ENCODE peak calls at places on chromosome 17, in seven cellular contexts. Q is HFF-Myc, J is cardiac fibroblast, F is IMR-90, M is suprapubic skin, W is fibroblast of mammary gland, N is spleen. S is an unnamed sample.

GRCh38 chr17:30808785-30809286 is 15.7 kb downstream of the CRLF3 start:
- DNase-seq in J (no peak), M (no peak), Q (no peak), F (no peak), N (no peak), W (no peak), S (no peak)

GRCh38 chr17:37830151-37830993 is 85.5 kb upstream of the HNF1B start:
- DNase-seq in F (no peak), M (no peak), Q (no peak), W (no peak), N (no peak), J (no peak), S (no peak)

GRCh38 chr17:28173801-28174200 is 131.3 kb downstream of the NLK start:
- DNase-seq in N (no peak), W (no peak), J (peak; percentile 57), Q (no peak), F (no peak), M (no peak), S (no peak)

GRCh38 chr17:30296499-30297038 is 4.8 kb upstream of the BLMH start:
- DNase-seq in N (no peak), J (no peak), F (no peak), W (no peak), M (no peak), Q (no peak), S (no peak)

GRCh38 chr17:83019376-83019775 is 60.0 kb upstream of the METRNL start:
- DNase-seq in J (no peak), W (no peak), N (no peak), Q (no peak), F (no peak), M (no peak), S (no peak)

GRCh38 chr17:14019186-14019956 is 49.9 kb upstream of the COX10 start:
- DNase-seq in Q (no peak), W (peak; percentile 72), J (peak; percentile 57), N (no peak), F (peak; percentile 57), M (no peak), S (no peak)

GRCh38 chr17:64780096-64781012 is 118.2 kb upstream of the SMURF2 start:
- DNase-seq in Q (no peak), F (no peak), N (peak; percentile 92), M (peak; percentile 85), J (no peak), W (no peak), S (no peak)

GRCh38 chr17:62581769-62582168 is 45.7 kb upstream of the MRC2 start:
- DNase-seq in W (peak; percentile 47), J (no peak), N (no peak), M (no peak), Q (no peak), F (no peak), S (no peak)

GRCh38 chr17:80870401-80870800 is 121.2 kb upstream of the CHMP6 start:
- DNase-seq in M (no peak), W (no peak), J (no peak), Q (no peak), N (peak; percentile 40), F (no peak), S (no peak)

GRCh38 chr17:80992948-80993624 is 1.4 kb downstream of the CHMP6 start:
- DNase-seq in M (no peak), W (no peak), F (no peak), N (peak; percentile 73), J (no peak), Q (no peak), S (no peak)

GRCh38 chr17:6551909-6552768 is 4.2 kb downstream of the PITPNM3 start:
- DNase-seq in N (no peak), J (peak; percentile 30), Q (no peak), M (no peak), F (no peak), W (no peak), S (no peak)

GRCh38 chr17:6654816-6655731 is 3.5 kb downstream of the C17orf100 start:
- DNase-seq in N (peak; percentile 78), J (no peak), F (no peak), W (no peak), Q (no peak), M (no peak), S (no peak)

GRCh38 chr17:19002805-19003542 is 1.6 kb downstream of the FAM83G start:
- DNase-seq in W (peak; percentile 30), N (no peak), F (peak; percentile 54), J (peak; percentile 38), M (no peak), Q (no peak), S (no peak)

GRCh38 chr17:7173687-7174602 is 5.2 kb downstream of the ASGR1 start:
- DNase-seq in J (peak; percentile 34), Q (no peak), W (peak; percentile 38), F (no peak), M (no peak), N (peak; percentile 85), S (no peak)

GRCh38 chr17:69326302-69327059 is 452 bp downstream of the ABCA5 start:
- DNase-seq in J (peak; percentile 33), F (peak; percentile 26), W (peak; percentile 28), N (no peak), M (peak; percentile 78), Q (no peak), S (no peak)

GRCh38 chr17:32116937-32117336 is 25.4 kb upstream of the RHOT1 start:
- DNase-seq in W (no peak), N (no peak), J (no peak), F (no peak), Q (no peak), M (no peak), S (no peak)

GRCh38 chr17:32114536-32114935 is 27.8 kb upstream of the RHOT1 start:
- DNase-seq in Q (no peak), N (no peak), M (no peak), W (no peak), F (no peak), J (no peak), S (no peak)

GRCh38 chr17:32112416-32112815 is 29.9 kb upstream of the RHOT1 start:
- DNase-seq in J (no peak), N (no peak), M (no peak), F (no peak), W (no peak), Q (no peak), S (peak; percentile 44)

GRCh38 chr17:32110596-32110995 is 31.7 kb upstream of the RHOT1 start:
- DNase-seq in W (no peak), J (no peak), N (no peak), F (no peak), M (no peak), Q (no peak), S (peak; percentile 79)

GRCh38 chr17:32111141-32111771 is 31.0 kb upstream of the RHOT1 start:
- DNase-seq in J (peak; percentile 68), Q (peak; percentile 46), F (peak; percentile 68), W (peak; percentile 57), M (no peak), N (no peak), S (peak; percentile 75)
- H3K4me3 ChIP-seq in J (no peak overlapping the region), Q (no peak overlapping the region), F (no peak overlapping the region), W (no peak overlapping the region), M (no peak overlapping the region), N (no peak overlapping the region), S (no peak overlapping the region)

GRCh38 chr17:11979795-11980194 is 17.5 kb downstream of the ZNF18 start:
- DNase-seq in N (no peak), Q (no peak), F (no peak), J (no peak), M (no peak), W (no peak), S (no peak)

GRCh38 chr17:11980813-11981212 is 16.5 kb downstream of the ZNF18 start:
- DNase-seq in M (no peak), Q (no peak), J (peak; percentile 26), W (peak; percentile 15), N (no peak), F (no peak), S (no peak)

GRCh38 chr17:11986179-11986938 is 10.9 kb downstream of the ZNF18 start:
- DNase-seq in M (no peak), J (no peak), Q (no peak), W (peak; percentile 34), N (no peak), F (no peak), S (no peak)

GRCh38 chr17:11986939-11987329 is 10.3 kb downstream of the ZNF18 start:
- DNase-seq in W (peak; percentile 67), N (no peak), Q (peak; percentile 33), F (peak; percentile 60), J (peak; percentile 73), M (no peak), S (no peak)

GRCh38 chr17:11981862-11982261 is 15.4 kb downstream of the ZNF18 start:
- DNase-seq in J (no peak), Q (no peak), N (no peak), M (no peak), W (no peak), F (no peak), S (no peak)
- TF ChIP-seq CTCF in J (no peak), Q (no peak), N (no peak), M (no peak), W (no peak), F (no peak), S (no peak)

GRCh38 chr17:49973271-49973615 is 4.3 kb downstream of the DLX4 start:
- DNase-seq in N (no peak), Q (no peak), M (no peak), F (no peak), J (no peak), W (no peak), S (no peak)

GRCh38 chr17:49970498-49970897 is 1.5 kb downstream of the DLX4 start:
- DNase-seq in Q (no peak), N (no peak), F (no peak), J (no peak), W (no peak), M (no peak), S (no peak)

GRCh38 chr17:49971848-49972485 is 3.0 kb downstream of the DLX4 start:
- DNase-seq in J (peak; percentile 14), M (no peak), N (no peak), Q (no peak), W (no peak), F (no peak), S (no peak)

GRCh38 chr17:49971199-49971847 is 2.3 kb downstream of the DLX4 start:
- DNase-seq in J (no peak), Q (no peak), W (no peak), M (no peak), F (no peak), N (no peak), S (no peak)

DNA sequence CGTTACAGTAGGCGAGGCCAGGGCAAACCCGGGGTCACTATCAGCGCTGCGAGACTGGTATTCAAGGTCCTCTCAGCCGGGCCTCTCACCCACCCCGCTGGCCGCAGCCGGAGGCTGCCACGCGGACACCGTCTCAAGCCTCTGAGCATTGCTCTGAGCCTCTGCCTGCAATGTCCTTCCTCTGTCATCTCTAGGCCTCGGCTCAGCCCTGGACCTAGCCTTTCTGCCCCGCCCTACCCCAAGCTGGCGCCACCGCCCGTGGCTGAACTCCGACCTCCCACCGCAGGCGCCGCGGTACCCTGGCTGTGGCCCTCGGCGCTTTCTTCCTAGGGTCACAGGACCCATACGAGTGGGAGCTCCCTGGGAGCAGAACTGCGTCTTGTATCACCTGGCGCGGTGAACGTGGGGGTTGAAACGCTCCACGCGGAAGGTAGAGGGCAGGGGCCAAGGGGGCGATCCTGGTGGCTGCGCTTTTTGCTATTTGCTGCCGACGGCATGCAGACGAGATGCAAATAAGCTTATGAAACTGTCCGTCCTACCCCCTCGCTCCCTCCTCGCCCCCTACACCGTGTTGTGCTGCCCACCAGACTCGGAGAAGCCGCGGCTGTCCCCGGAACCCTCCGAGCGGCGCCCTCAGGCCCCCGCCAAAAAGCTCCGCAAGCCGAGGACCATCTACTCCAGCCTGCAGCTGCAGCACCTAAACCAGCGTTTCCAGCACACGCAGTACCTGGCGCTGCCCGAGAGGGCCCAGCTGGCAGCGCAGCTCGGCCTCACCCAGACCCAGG is 3.7 kb downstream of the DLX4 start:
- DNase-seq in M (no peak), W (no peak), J (no peak), F (no peak), N (no peak), Q (no peak), S (no peak)
- H3K4me3 ChIP-seq in M (peak overlapping the region; percentile 36), W (no peak overlapping the region), J (no peak overlapping the region), F (no peak overlapping the region), N (no peak overlapping the region), Q (no peak overlapping the region), S (no peak overlapping the region)

GRCh38 chr17:74750327-74751069 is 2.1 kb downstream of the NHERF1 start:
- DNase-seq in M (no peak), J (no peak), Q (no peak), N (peak; percentile 76), F (no peak), W (no peak), S (no peak)
- TF ChIP-seq CTCF in M (no peak), J (no peak), Q (no peak), N (no peak), F (no peak), W (no peak), S (no peak)

S was measured in vagina.